ENCODE peak calls at places on chromosomes 13 and 19, in five cellular contexts. U, K, R, J and A are unnamed samples.
A peak's percentile ranks its signal among the peaks of the same experiment; 100 is the strongest.

GRCh38 chr13:111296417-111296816 is 24.0 kb upstream of the TEX29 start:
- DNase-seq in J (no peak), U (no peak), K (no peak), R (no peak), A (no peak)

GRCh38 chr19:16899566-16900075 is 10.8 kb downstream of the F2RL3 start:
- DNase-seq in R (no peak), U (no peak), K (peak; percentile 21), J (peak; percentile 46), A (no peak)

GRCh38 chr13:25971499-25972145 is 80.2 kb downstream of the SHISA2 start:
- DNase-seq in J (peak; percentile 40), K (no peak), U (no peak), R (no peak), A (peak; percentile 26)

GRCh38 chr19:32816555-32817099 is 52.9 kb downstream of the SLC7A9 start:
- DNase-seq in K (no peak), U (no peak), R (no peak), J (no peak), A (no peak)

GRCh38 chr13:28510066-28510465 is 15.1 kb upstream of the FLT1 start:
- DNase-seq in R (no peak), U (no peak), J (no peak), K (no peak), A (no peak)

GRCh38 chr13:110616103-110617101 is 1.1 kb downstream of the NAXD start:
- DNase-seq in U (peak; percentile 27), K (no peak), R (peak; percentile 25), J (peak; percentile 32), A (peak; percentile 28)

GRCh38 chr19:55210120-55210493 is 806 bp upstream of the PTPRH start:
- DNase-seq in K (peak; percentile 100), J (no peak), R (peak; percentile 80), U (no peak), A (no peak)

GRCh38 chr19:33622505-33622808 is 704 bp downstream of the CHST8 start:
- DNase-seq in U (no peak), J (no peak), R (no peak), K (no peak), A (no peak)

GRCh38 chr19:57708641-57709354 is at the start of gene ZNF154:
- DNase-seq in J (peak; percentile 68), R (peak; percentile 17), U (peak; percentile 6), K (no peak), A (peak; percentile 3)

GRCh38 chr13:48748681-48749080 is 95.0 kb downstream of the CYSLTR2 start:
- DNase-seq in K (no peak), R (no peak), U (no peak), J (no peak), A (no peak)

GRCh38 chr13:48939728-48940127 is 36.0 kb upstream of the FNDC3A start:
- DNase-seq in K (no peak), U (no peak), J (no peak), R (no peak), A (no peak)

GRCh38 chr13:23670793-23671192 is 100.6 kb downstream of the TNFRSF19 start:
- DNase-seq in J (no peak), R (no peak), U (no peak), K (no peak), A (no peak)

GRCh38 chr13:51241720-51242119 is 19.5 kb downstream of the FAM124A start:
- DNase-seq in U (no peak), J (no peak), K (no peak), R (no peak), A (no peak)

GRCh38 chr13:42396501-42396900 is 124.5 kb downstream of the AKAP11 start:
- DNase-seq in R (no peak), K (no peak), J (peak; percentile 64), U (no peak), A (peak; percentile 55)

GRCh38 chr13:40190656-40191100 is 475.8 kb downstream of the FOXO1 start:
- DNase-seq in K (peak; percentile 45), U (peak; percentile 44), J (peak; percentile 86), R (no peak), A (peak; percentile 37)

GRCh38 chr19:6639439-6639838 is 30.5 kb downstream of the TNFSF14 start:
- DNase-seq in U (no peak), R (no peak), K (peak; percentile 78), J (peak; percentile 41), A (no peak)

GRCh38 chr13:29884671-29885424 is 34.4 kb upstream of the UBL3 start:
- DNase-seq in K (peak; percentile 40), J (no peak), U (no peak), R (no peak), A (no peak)

GRCh38 chr13:106186366-106187030 is 349.0 kb downstream of the EFNB2 start:
- DNase-seq in U (no peak), J (no peak), K (peak; percentile 67), R (no peak), A (no peak)

GRCh38 chr13:33454844-33455256 is 169.3 kb upstream of the STARD13 start:
- DNase-seq in J (no peak), K (no peak), U (no peak), R (peak; percentile 80), A (no peak)

GRCh38 chr13:100195568-100195967 is 106.7 kb downstream of the PCCA start:
- DNase-seq in R (no peak), K (no peak), U (no peak), J (no peak), A (no peak)

GRCh38 chr13:77876176-77876575 is 42.5 kb downstream of the EDNRB start:
- DNase-seq in J (no peak), R (no peak), U (no peak), K (no peak), A (no peak)

GRCh38 chr13:23547000-23547590 is 23.1 kb upstream of the TNFRSF19 start:
- DNase-seq in K (peak; percentile 1), R (peak; percentile 23), J (no peak), U (no peak), A (no peak)

GRCh38 chr13:101572456-101572855 is 120.0 kb downstream of the ITGBL1 start:
- DNase-seq in K (no peak), U (no peak), R (no peak), J (no peak), A (no peak)

GRCh38 chr13:97352815-97353214 is 81.2 kb upstream of the RAP2A start:
- DNase-seq in J (no peak), K (no peak), R (no peak), U (no peak), A (no peak)

GRCh38 chr19:29831041-29831548 is 19.3 kb downstream of the CCNE1 start:
- DNase-seq in K (peak; percentile 67), R (no peak), J (peak; percentile 81), U (peak; percentile 35), A (peak; percentile 30)

GRCh38 chr19:51066816-51067215 is 1.9 kb upstream of the KLK13 start:
- DNase-seq in K (no peak), J (no peak), R (no peak), U (no peak), A (no peak)

GRCh38 chr19:37304884-37305255 is 66.0 kb upstream of the ZNF527 start:
- DNase-seq in R (no peak), J (no peak), U (no peak), K (no peak), A (no peak)